ENCODE peak calls at places on chromosomes 5 and 9, in seven cellular contexts. F is ovary; X is right atrium auricular region; A is mesenchymal stem cell; N is psoas muscle; K is CD8-positive, alpha-beta memory T cell; H is upper lobe of left lung. T is an unnamed sample. For H3K27me3, the result is how much of the 10 kb centered on the place peaks cover.

GRCh38 chr5:112686675-112687074 is 51.0 kb upstream of the APC start:
- DNase-seq in H (no peak), F (no peak), X (no peak), K (no peak), A (no peak), N (no peak), T (no peak)

GRCh38 chr9:93218161-93218560 is 34.2 kb downstream of the WNK2 start:
- DNase-seq in H (no peak), K (no peak), X (no peak), N (peak), A (no peak), F (no peak), T (no peak)

GRCh38 chr9:95261890-95262289 is 55.6 kb downstream of the FANCC start:
- DNase-seq in X (no peak), H (no peak), F (no peak), N (no peak), A (peak), K (no peak), T (no peak)

GRCh38 chr9:112006361-112007020 is 109.9 kb downstream of the UGCG start:
- DNase-seq in X (no peak), H (no peak), N (no peak), F (no peak), A (peak), K (no peak), T (no peak)

GRCh38 chr5:137487600-137487999 is 11.5 kb downstream of the SPOCK1 start:
- DNase-seq in F (no peak), H (no peak), A (no peak), N (peak), K (no peak), X (peak), T (no peak)

GRCh38 chr5:37966291-37966690 is 126.5 kb upstream of the GDNF start:
- DNase-seq in N (no peak), A (no peak), F (no peak), X (no peak), K (no peak), H (no peak), T (no peak)

GRCh38 chr5:158880514-158881001 is 219.2 kb downstream of the EBF1 start:
- DNase-seq in N (no peak), X (no peak), A (no peak), K (no peak), H (no peak), F (no peak), T (no peak)

GRCh38 chr5:149448831-149449714 is 70.0 kb upstream of the IL17B start:
- DNase-seq in A (peak), X (no peak), N (no peak), H (no peak), K (no peak), F (no peak), T (no peak)

GRCh38 chr5:170597876-170598275 is 94.1 kb downstream of the KCNIP1 start:
- DNase-seq in F (peak), N (no peak), H (no peak), X (no peak), K (no peak), A (peak), T (no peak)

GRCh38 chr5:96718635-96719077 is 56.5 kb downstream of the CAST start:
- DNase-seq in X (no peak), A (no peak), F (peak), H (peak), K (no peak), N (peak), T (no peak)

GRCh38 chr5:147245381-147246055 is 10.7 kb downstream of the STK32A start:
- DNase-seq in X (no peak), A (no peak), F (no peak), K (no peak), N (no peak), H (no peak), T (no peak)

DNA sequence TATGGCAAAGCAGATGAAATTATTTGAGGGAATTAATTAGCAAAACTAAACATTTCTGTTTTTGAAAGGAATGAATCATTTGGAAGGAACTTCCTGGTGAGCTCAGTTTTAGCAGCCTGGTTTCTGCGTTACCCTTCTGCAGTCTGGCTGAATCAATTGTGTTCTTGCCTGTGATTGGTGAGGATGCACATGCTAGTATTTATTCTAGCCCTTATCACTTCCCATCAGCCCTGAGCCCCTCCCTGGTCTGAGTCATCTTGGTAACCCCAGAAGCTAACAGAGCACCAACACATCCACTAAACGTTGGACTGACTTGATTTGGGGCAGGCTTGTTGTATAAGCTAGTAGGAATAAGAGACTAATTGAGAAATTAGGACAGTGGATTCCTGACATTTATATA is 6.6 kb downstream of the TJP2 start:
- DNase-seq in F (no peak), H (peak), X (peak), N (no peak), A (peak), K (peak), T (peak)
- H3K27ac ChIP-seq in F (no peak), H (peak), X (peak), N (peak), A (peak), K (no peak), T (no peak)

DNA sequence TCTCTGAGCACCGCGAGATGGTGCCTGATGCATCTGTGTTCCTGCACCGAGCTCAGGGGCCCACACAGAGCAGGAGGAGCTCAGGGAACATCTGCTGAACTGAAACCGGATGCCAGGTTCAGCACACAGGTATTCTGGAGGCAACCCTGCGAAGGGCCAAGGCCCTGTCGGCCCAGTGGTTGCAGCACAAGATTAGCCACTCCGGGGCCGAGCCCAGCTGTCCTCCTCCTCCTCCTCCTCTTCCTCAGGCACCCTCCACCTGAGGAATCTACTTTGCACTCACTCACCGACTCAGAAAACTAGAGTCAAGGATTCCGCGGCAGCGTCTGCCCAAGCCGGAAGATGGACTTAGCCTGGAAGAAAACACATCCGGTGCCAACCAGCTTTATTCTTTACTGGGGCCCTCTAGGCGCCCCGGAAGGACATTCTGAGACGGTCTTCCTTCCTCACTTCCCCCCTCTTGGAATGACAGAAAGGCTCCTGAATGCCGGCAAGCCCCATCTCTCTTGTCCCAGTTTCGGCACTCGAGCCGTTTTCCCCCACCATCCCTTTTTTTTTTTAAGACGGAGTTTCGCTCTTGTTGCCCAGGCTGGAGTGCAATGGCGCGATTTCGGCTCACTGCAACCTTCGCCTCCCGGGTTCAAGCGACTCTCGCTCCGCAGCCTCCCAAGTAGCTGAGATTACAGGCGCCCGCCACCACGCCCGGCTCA is at the start of gene ZBTB6:
- DNase-seq in K (peak), F (peak), N (peak), A (peak), X (peak), H (peak), T (peak)
- H3K27me3 ChIP-seq in K (under half), F (under half), N (under half), A (under half), X (under half), H (under half), T (under half)

GRCh38 chr5:74670377-74671038 is 14.5 kb upstream of the HEXB start:
- DNase-seq in A (no peak), X (no peak), N (no peak), K (no peak), H (no peak), F (no peak), T (no peak)

GRCh38 chr5:74669824-74670223 is 15.2 kb upstream of the HEXB start:
- DNase-seq in F (no peak), K (no peak), X (no peak), N (no peak), H (no peak), A (no peak), T (no peak)

GRCh38 chr5:74672215-74672877 is 12.7 kb upstream of the HEXB start:
- DNase-seq in N (no peak), H (no peak), X (no peak), K (no peak), A (no peak), F (no peak), T (no peak)

GRCh38 chr5:74667396-74667795 is 17.6 kb upstream of the HEXB start:
- DNase-seq in F (no peak), H (no peak), X (no peak), N (no peak), K (no peak), A (peak), T (no peak)

DNA sequence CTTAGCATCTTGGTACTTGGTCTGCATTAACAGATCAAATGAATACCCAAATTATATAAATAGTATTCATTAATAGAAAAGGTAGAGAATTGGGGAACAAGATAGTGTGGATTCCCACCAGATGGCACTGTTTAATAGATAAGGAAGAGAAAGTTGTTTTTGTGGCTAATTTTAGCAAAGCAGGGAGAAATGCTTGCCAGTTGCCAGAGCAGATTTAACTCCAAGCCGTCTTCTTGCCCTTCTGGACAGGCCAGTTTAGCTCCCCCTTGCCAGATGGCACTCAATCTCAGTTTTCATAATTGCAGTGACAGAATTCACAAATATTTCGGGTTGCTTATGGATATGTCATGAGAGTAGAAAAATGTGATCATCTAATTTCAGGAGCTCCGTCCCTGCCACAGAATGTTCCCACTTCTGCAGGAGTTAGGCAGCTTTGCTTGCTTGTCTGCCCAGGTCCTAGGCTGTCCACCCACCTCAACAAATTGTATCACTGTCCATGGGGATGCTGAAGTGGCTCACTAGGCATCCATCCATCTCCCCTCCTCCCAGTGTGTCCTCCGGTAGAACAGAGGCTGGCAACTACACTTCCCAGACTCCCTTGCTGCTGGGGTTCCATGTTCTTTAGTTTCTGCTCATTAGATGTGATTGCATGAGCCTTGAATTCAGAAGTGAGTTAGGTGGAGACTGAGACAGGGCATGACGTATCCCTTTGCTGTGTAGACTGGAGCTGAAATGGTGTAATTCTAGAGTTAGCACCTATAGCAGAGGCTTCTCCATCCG is 11.8 kb upstream of the HEXB start:
- DNase-seq in H (no peak), N (no peak), F (no peak), X (no peak), K (no peak), A (peak), T (no peak)
- H3K4me3 ChIP-seq in H (no peak), N (peak), F (peak), X (peak), K (no peak), A (no peak), T (no peak)

GRCh38 chr5:60700347-60700815 is 415 bp upstream of the DEPDC1B start:
- DNase-seq in A (no peak), H (no peak), N (no peak), F (no peak), X (no peak), K (no peak), T (no peak)
- H3K27ac ChIP-seq in A (peak), H (peak), N (peak), F (peak), X (peak), K (peak), T (peak)

GRCh38 chr9:124507880-124508432 is 757 bp upstream of the NR5A1 start:
- DNase-seq in K (no peak), X (no peak), A (no peak), N (no peak), H (no peak), F (no peak), T (no peak)
- H3K27me3 ChIP-seq in K (under half), X (under half), A (under half), N (under half), H (under half), F (under half), T (under half)